ENCODE peak calls at places on chromosomes 16 and 17, in six cellular contexts. T is astrocyte of the cerebellum; O is activated CD8-positive, alpha-beta memory T cell treated with anti-CD3 and anti-CD28 coated beads for 1 hour; D is activated naive CD4-positive, alpha-beta T cell treated with anti-CD3 and anti-CD28 coated beads for 36 hours; Q is psoas muscle; I is frontal cortex. B is an unnamed sample.

GRCh38 chr17:69913241-69914015 is 161.6 kb upstream of the KCNJ16 start:
- DNase-seq in I (no peak), Q (no peak), O (no peak), T (no peak), D (no peak), B (no peak)

GRCh38 chr17:18263885-18264682 is 3.6 kb downstream of the MIEF2 start:
- DNase-seq in Q (no peak), D (no peak), O (no peak), T (no peak), I (no peak), B (no peak)

GRCh38 chr17:19464033-19465026 is 53.3 kb downstream of the RNF112 start:
- DNase-seq in T (peak), Q (no peak), I (no peak), D (no peak), O (no peak), B (no peak)

GRCh38 chr17:21676281-21677111 is 15.8 kb upstream of the KCNJ18 start:
- DNase-seq in I (no peak), Q (no peak), O (no peak), D (no peak), T (no peak), B (no peak)

GRCh38 chr16:47561286-47561685 is 100.2 kb downstream of the PHKB start:
- DNase-seq in I (no peak), O (no peak), T (no peak), D (no peak), Q (no peak), B (no peak)

GRCh38 chr16:56269824-56270684 is 78.8 kb downstream of the GNAO1 start:
- DNase-seq in I (no peak), D (no peak), T (no peak), Q (no peak), O (no peak), B (no peak)

GRCh38 chr16:65875362-65876199 is 490.9 kb upstream of the CDH5 start:
- DNase-seq in Q (no peak), I (no peak), O (no peak), T (peak), D (no peak), B (no peak)

GRCh38 chr17:9860851-9861250 is 35.1 kb downstream of the GLP2R start:
- DNase-seq in D (no peak), Q (no peak), T (no peak), I (no peak), O (no peak), B (no peak)

GRCh38 chr16:75614247-75614897 is 8.7 kb downstream of the ADAT1 start:
- DNase-seq in T (no peak), I (no peak), D (no peak), O (no peak), Q (no peak), B (no peak)

GRCh38 chr16:71461686-71462648 is at the start of gene ZNF23:
- DNase-seq in I (peak), Q (peak), D (peak), O (peak), T (peak), B (peak)

GRCh38 chr17:81287741-81288430 is 7.2 kb downstream of the SLC38A10 start:
- DNase-seq in T (no peak), Q (no peak), D (no peak), I (no peak), O (no peak), B (no peak)

GRCh38 chr16:77064037-77064436 is 127.0 kb upstream of the MON1B start:
- DNase-seq in T (no peak), D (no peak), O (no peak), Q (no peak), I (no peak), B (no peak)

GRCh38 chr16:81415757-81416156 is 28.9 kb upstream of the CMIP start:
- DNase-seq in I (no peak), O (no peak), T (no peak), D (no peak), Q (no peak), B (no peak)

GRCh38 chr17:50174444-50174843 is 8.6 kb downstream of the SGCA start:
- DNase-seq in D (no peak), Q (peak), O (no peak), T (no peak), I (no peak), B (no peak)

GRCh38 chr17:29616300-29617048 is 6.2 kb downstream of the CORO6 start:
- DNase-seq in D (no peak), T (no peak), I (no peak), Q (no peak), O (no peak), B (no peak)

GRCh38 chr16:212999-213398 is 16.2 kb downstream of the LUC7L start:
- DNase-seq in Q (no peak), I (no peak), D (no peak), O (no peak), T (no peak), B (no peak)

GRCh38 chr17:38848939-38849563 is 4.5 kb downstream of the RPL23 start:
- DNase-seq in D (no peak), T (no peak), O (no peak), I (no peak), Q (no peak), B (no peak)

GRCh38 chr16:76970745-76971099 is 220.3 kb upstream of the MON1B start:
- DNase-seq in D (no peak), T (no peak), O (no peak), Q (no peak), I (no peak), B (no peak)

GRCh38 chr17:8740486-8740885 is 4.2 kb downstream of the CCDC42 start:
- DNase-seq in T (no peak), Q (no peak), D (peak), I (no peak), O (peak), B (peak)

GRCh38 chr16:69049146-69049545 is 56.3 kb upstream of the HAS3 start:
- DNase-seq in O (no peak), Q (no peak), T (peak), I (no peak), D (no peak), B (no peak)

GRCh38 chr17:79269620-79270019 is 195.0 kb downstream of the ENGASE start:
- DNase-seq in O (no peak), T (no peak), D (no peak), I (no peak), Q (no peak), B (no peak)

GRCh38 chr17:81246343-81246670 is 7.2 kb downstream of the NDUFAF8 start:
- DNase-seq in I (no peak), O (no peak), T (no peak), Q (peak), D (no peak), B (no peak)

GRCh38 chr16:68367034-68367433 is 56.2 kb downstream of the PRMT7 start:
- DNase-seq in T (no peak), I (no peak), D (peak), Q (no peak), O (no peak), B (peak)

GRCh38 chr16:89275837-89276720 is 58.6 kb downstream of the ZNF778 start:
- DNase-seq in Q (no peak), T (no peak), D (no peak), O (no peak), I (no peak), B (no peak)

GRCh38 chr16:56793504-56793903 is 63.6 kb downstream of the NUP93 start:
- DNase-seq in Q (no peak), O (no peak), D (no peak), I (no peak), T (peak), B (no peak)

GRCh38 chr17:27929990-27930389 is 36.8 kb upstream of the LYRM9 start:
- DNase-seq in T (no peak), O (no peak), I (no peak), Q (no peak), D (no peak), B (no peak)

GRCh38 chr16:8655184-8655717 is 19.2 kb upstream of the ABAT start:
- DNase-seq in T (no peak), I (no peak), Q (no peak), O (no peak), D (peak), B (no peak)

GRCh38 chr17:44976198-44976597 is 8.1 kb upstream of the C1QL1 start:
- DNase-seq in D (no peak), Q (no peak), O (no peak), T (no peak), I (no peak), B (no peak)

GRCh38 chr17:64920419-64921172 is 1.3 kb upstream of the LRRC37A3 start:
- DNase-seq in O (no peak), T (no peak), Q (no peak), I (no peak), D (no peak), B (no peak)

GRCh38 chr17:71208111-71208704 is 912.6 kb upstream of the SOX9 start:
- DNase-seq in D (no peak), O (no peak), I (no peak), Q (no peak), T (no peak), B (no peak)

GRCh38 chr17:39553326-39553945 is 54.3 kb downstream of the NEUROD2 start:
- DNase-seq in Q (no peak), D (no peak), I (no peak), O (no peak), T (no peak), B (no peak)

GRCh38 chr17:42846594-42847280 is 2.4 kb downstream of the AOC2 start:
- DNase-seq in D (no peak), O (no peak), T (no peak), I (no peak), Q (peak), B (no peak)

GRCh38 chr16:68995011-68995504 is 110.4 kb upstream of the HAS3 start:
- DNase-seq in Q (no peak), I (no peak), T (no peak), O (no peak), D (no peak), B (no peak)

GRCh38 chr17:40560592-40561293 is 4.5 kb downstream of the CCR7 start:
- DNase-seq in I (no peak), O (no peak), D (peak), Q (no peak), T (peak), B (peak)

GRCh38 chr17:59311051-59311468 is 20.4 kb upstream of the YPEL2 start:
- DNase-seq in I (peak), O (no peak), D (peak), Q (no peak), T (peak), B (no peak)